ENCODE peak calls at places on chromosomes 4 and X, in five cellular contexts. One of them, this sample, is unnamed.

GRCh38 chr4:90357117-90357710 is 230.0 kb downstream of the CCSER1 start:
- DNase-seq in K562: peak; percentile 2
- DNase-seq in A549: peak; percentile 3
- DNase-seq in HepG2: peak; percentile 45
- DNase-seq in GM12878: no peak
- DNase-seq in this sample: peak; percentile 74

GRCh38 chr4:11603594-11604194 is 175.0 kb upstream of the HS3ST1 start:
- DNase-seq in K562: no peak
- DNase-seq in A549: no peak
- DNase-seq in HepG2: no peak
- DNase-seq in GM12878: no peak
- DNase-seq in this sample: peak; percentile 32

GRCh38 chrX:134631404-134632346 is 26.6 kb downstream of the PLAC1 start:
- DNase-seq in K562: no peak
- DNase-seq in A549: no peak
- DNase-seq in HepG2: no peak
- DNase-seq in GM12878: no peak
- DNase-seq in this sample: no peak

GRCh38 chr4:148248824-148249223 is 193.4 kb downstream of the NR3C2 start:
- DNase-seq in K562: no peak
- DNase-seq in A549: no peak
- DNase-seq in HepG2: no peak
- DNase-seq in GM12878: no peak
- DNase-seq in this sample: no peak

GRCh38 chr4:2220016-2220620 is 21.8 kb downstream of the HAUS3 start:
- DNase-seq in K562: peak; percentile 67
- DNase-seq in A549: peak; percentile 45
- DNase-seq in HepG2: peak; percentile 61
- DNase-seq in GM12878: peak; percentile 24
- DNase-seq in this sample: peak; percentile 91

GRCh38 chr4:123023647-123024046 is 101.2 kb upstream of the NUDT6 start:
- DNase-seq in K562: no peak
- DNase-seq in A549: no peak
- DNase-seq in HepG2: no peak
- DNase-seq in GM12878: no peak
- DNase-seq in this sample: no peak

GRCh38 chr4:105859233-105859632 is 36.0 kb upstream of the NPNT start:
- DNase-seq in K562: no peak
- DNase-seq in A549: peak; percentile 10
- DNase-seq in HepG2: peak; percentile 13
- DNase-seq in GM12878: peak; percentile 9
- DNase-seq in this sample: no peak

GRCh38 chrX:45619290-45619689 is 418.6 kb upstream of the DIPK2B start:
- DNase-seq in K562: no peak
- DNase-seq in A549: no peak
- DNase-seq in HepG2: no peak
- DNase-seq in GM12878: no peak
- DNase-seq in this sample: no peak

GRCh38 chr4:140071806-140072205 is 82.2 kb downstream of the MAML3 start:
- DNase-seq in K562: no peak
- DNase-seq in A549: no peak
- DNase-seq in HepG2: no peak
- DNase-seq in GM12878: peak; percentile 35
- DNase-seq in this sample: no peak

GRCh38 chr4:9949573-9949972 is 71.7 kb downstream of the SLC2A9 start:
- DNase-seq in K562: no peak
- DNase-seq in A549: no peak
- DNase-seq in HepG2: no peak
- DNase-seq in GM12878: no peak
- DNase-seq in this sample: peak; percentile 8

GRCh38 chr4:106583567-106583966 is 215.0 kb upstream of the GIMD1 start:
- DNase-seq in K562: no peak
- DNase-seq in A549: peak; percentile 31
- DNase-seq in HepG2: no peak
- DNase-seq in GM12878: no peak
- DNase-seq in this sample: peak; percentile 5

GRCh38 chrX:1462596-1463251 is 10.0 kb upstream of the ASMTL start:
- DNase-seq in K562: peak; percentile 30
- DNase-seq in A549: no peak
- DNase-seq in HepG2: no peak
- DNase-seq in GM12878: no peak
- DNase-seq in this sample: no peak

GRCh38 chr4:77819836-77820679 is 890 bp upstream of the CNOT6L start:
- DNase-seq in K562: peak; percentile 94
- DNase-seq in A549: peak; percentile 59
- DNase-seq in HepG2: peak; percentile 52
- DNase-seq in GM12878: peak; percentile 37
- DNase-seq in this sample: peak; percentile 95

GRCh38 chr4:1793940-1794808 is 1.1 kb downstream of the FGFR3 start:
- DNase-seq in K562: peak; percentile 46
- DNase-seq in A549: no peak
- DNase-seq in HepG2: no peak
- DNase-seq in GM12878: no peak
- DNase-seq in this sample: peak; percentile 57

GRCh38 chr4:186727977-186728519 is 4.4 kb upstream of the FAT1 start:
- DNase-seq in K562: no peak
- DNase-seq in A549: no peak
- DNase-seq in HepG2: peak; percentile 34
- DNase-seq in GM12878: no peak
- DNase-seq in this sample: peak; percentile 56

GRCh38 chrX:110317079-110317819 is 636 bp downstream of the AMMECR1 start:
- DNase-seq in K562: peak; percentile 36
- DNase-seq in A549: peak; percentile 28
- DNase-seq in HepG2: no peak
- DNase-seq in GM12878: no peak
- DNase-seq in this sample: peak; percentile 29

GRCh38 chr4:175412744-175413143 is 399.3 kb downstream of the GPM6A start:
- DNase-seq in K562: no peak
- DNase-seq in A549: no peak
- DNase-seq in HepG2: no peak
- DNase-seq in GM12878: no peak
- DNase-seq in this sample: no peak

GRCh38 chrX:24789047-24789446 is 95.3 kb downstream of the POLA1 start:
- DNase-seq in K562: no peak
- DNase-seq in A549: no peak
- DNase-seq in HepG2: no peak
- DNase-seq in GM12878: no peak
- DNase-seq in this sample: peak; percentile 17

GRCh38 chr4:105060628-105061027 is 86.0 kb upstream of the TET2 start:
- DNase-seq in K562: no peak
- DNase-seq in A549: no peak
- DNase-seq in HepG2: no peak
- DNase-seq in GM12878: peak; percentile 98
- DNase-seq in this sample: no peak

GRCh38 chr4:104795264-104795934 is 300.7 kb upstream of the CXXC4 start:
- DNase-seq in K562: no peak
- DNase-seq in A549: no peak
- DNase-seq in HepG2: no peak
- DNase-seq in GM12878: peak; percentile 56
- DNase-seq in this sample: no peak

GRCh38 chr4:185396724-185397402 is at the start of gene ANKRD37:
- DNase-seq in K562: no peak
- DNase-seq in A549: no peak
- DNase-seq in HepG2: peak; percentile 68
- DNase-seq in GM12878: no peak
- DNase-seq in this sample: peak; percentile 93

DNA sequence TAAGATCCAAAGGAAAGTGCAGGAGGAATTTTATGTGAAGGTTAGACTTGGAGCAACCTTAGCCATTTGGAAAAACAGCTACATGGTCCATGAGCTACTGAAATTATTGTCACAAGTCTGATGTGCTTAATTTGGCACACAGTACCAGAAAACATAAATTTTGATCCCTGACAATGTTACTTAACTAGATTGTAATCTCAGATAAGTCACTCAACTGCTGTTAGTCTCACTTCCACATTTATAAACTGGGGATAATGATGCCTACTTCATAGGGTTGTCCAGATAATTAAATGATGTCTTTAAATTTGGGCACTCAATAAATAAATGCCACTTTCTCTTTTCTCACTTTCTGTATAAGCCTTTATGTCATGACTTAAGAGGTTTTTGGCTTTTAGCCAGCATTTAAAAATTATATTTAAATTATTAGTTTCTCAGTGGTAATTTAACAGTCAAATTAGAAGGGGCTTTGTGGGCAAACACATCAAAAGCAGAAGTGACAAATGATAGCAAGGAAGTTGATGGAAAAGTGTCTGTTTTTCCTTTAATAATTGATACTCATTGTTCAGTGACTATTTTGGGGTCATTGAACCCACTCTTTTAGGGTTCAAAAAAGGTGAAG is 58.3 kb downstream of the PAQR3 start:
- DNase-seq in K562: no peak
- DNase-seq in A549: no peak
- DNase-seq in HepG2: no peak
- DNase-seq in GM12878: no peak
- DNase-seq in this sample: no peak
- TF ChIP-seq JUNB in K562: no peak
- TF ChIP-seq JUNB in A549: no peak
- TF ChIP-seq JUNB in HepG2: no peak
- TF ChIP-seq JUNB in GM12878: no peak
- TF ChIP-seq JUNB in this sample: no peak

GRCh38 chr4:7700665-7701064 is 239.0 kb downstream of the AFAP1 start:
- DNase-seq in K562: no peak
- DNase-seq in A549: no peak
- DNase-seq in HepG2: no peak
- DNase-seq in GM12878: no peak
- DNase-seq in this sample: no peak

GRCh38 chr4:7697821-7698220 is 241.8 kb downstream of the AFAP1 start:
- DNase-seq in K562: no peak
- DNase-seq in A549: no peak
- DNase-seq in HepG2: no peak
- DNase-seq in GM12878: no peak
- DNase-seq in this sample: no peak

GRCh38 chr4:7698586-7698985 is 241.1 kb downstream of the AFAP1 start:
- DNase-seq in K562: no peak
- DNase-seq in A549: no peak
- DNase-seq in HepG2: no peak
- DNase-seq in GM12878: no peak
- DNase-seq in this sample: peak; percentile 33

GRCh38 chr4:7699825-7700224 is 239.8 kb downstream of the AFAP1 start:
- DNase-seq in K562: no peak
- DNase-seq in A549: no peak
- DNase-seq in HepG2: no peak
- DNase-seq in GM12878: no peak
- DNase-seq in this sample: no peak

DNA sequence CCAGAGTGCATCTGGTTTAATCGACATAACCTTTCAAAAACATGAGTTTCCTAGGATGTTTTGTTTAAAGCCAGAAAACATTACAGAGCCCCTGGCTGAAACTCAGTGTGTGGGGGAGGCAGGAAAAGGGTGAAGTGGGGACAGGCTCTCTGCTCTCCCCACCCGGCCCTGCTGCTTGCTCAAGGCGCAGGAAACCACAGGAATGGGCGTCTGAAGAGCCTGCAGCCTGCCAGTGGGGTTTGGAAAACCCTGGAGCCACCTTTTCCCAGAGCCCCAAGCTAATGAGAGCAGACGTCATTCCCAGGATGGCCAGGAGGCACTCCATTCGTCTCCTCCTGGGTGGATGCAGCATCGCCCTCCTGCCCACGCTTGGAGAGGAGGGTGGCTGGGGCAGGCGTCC is 240.6 kb downstream of the AFAP1 start:
- DNase-seq in K562: no peak
- DNase-seq in A549: no peak
- DNase-seq in HepG2: no peak
- DNase-seq in GM12878: no peak
- DNase-seq in this sample: no peak
- TF ChIP-seq JUNB in K562: no peak
- TF ChIP-seq JUNB in A549: no peak
- TF ChIP-seq JUNB in HepG2: no peak
- TF ChIP-seq JUNB in GM12878: no peak
- TF ChIP-seq JUNB in this sample: no peak

GRCh38 chr4:168511780-168512467 is 15.1 kb downstream of the PALLD start:
- DNase-seq in K562: no peak
- DNase-seq in A549: no peak
- DNase-seq in HepG2: no peak
- DNase-seq in GM12878: no peak
- DNase-seq in this sample: peak; percentile 14

GRCh38 chr4:168509786-168510185 is 12.9 kb downstream of the PALLD start:
- DNase-seq in K562: no peak
- DNase-seq in A549: no peak
- DNase-seq in HepG2: no peak
- DNase-seq in GM12878: no peak
- DNase-seq in this sample: no peak

GRCh38 chr4:168516841-168517240 is 20.0 kb downstream of the PALLD start:
- DNase-seq in K562: no peak
- DNase-seq in A549: no peak
- DNase-seq in HepG2: no peak
- DNase-seq in GM12878: no peak
- DNase-seq in this sample: no peak

GRCh38 chr4:168515222-168516011 is 18.6 kb downstream of the PALLD start:
- DNase-seq in K562: no peak
- DNase-seq in A549: no peak
- DNase-seq in HepG2: no peak
- DNase-seq in GM12878: no peak
- DNase-seq in this sample: no peak

DNA sequence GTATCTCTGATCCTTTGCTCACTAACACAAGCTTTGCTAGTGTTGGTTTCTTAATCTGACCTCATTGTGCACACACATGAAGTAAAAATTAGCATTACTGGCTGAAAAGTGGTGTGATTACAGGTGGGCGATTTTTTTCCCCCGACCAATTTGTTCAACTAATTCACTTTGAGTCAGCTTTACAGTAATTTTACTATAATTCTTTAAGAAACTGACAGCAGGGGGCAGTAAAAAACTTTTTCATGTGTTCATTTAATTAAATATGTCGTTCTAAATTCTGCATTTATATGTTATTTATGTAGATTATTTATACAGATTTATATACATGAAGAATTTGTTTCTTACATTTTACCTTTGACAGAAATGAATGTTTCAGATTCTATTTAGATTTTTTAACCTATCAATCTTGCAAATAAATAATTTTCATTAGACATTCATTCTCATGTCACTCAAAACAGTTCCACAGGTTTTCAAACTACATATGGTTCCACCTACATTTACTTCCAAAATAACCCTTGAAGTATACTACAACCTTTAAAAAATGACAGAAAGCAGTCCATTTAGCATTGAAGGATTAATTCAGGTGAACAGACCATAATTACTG is 17.5 kb downstream of the PALLD start:
- DNase-seq in K562: no peak
- DNase-seq in A549: no peak
- DNase-seq in HepG2: peak; percentile 5
- DNase-seq in GM12878: no peak
- DNase-seq in this sample: peak; percentile 57
- TF ChIP-seq JUNB in K562: no peak
- TF ChIP-seq JUNB in A549: no peak
- TF ChIP-seq JUNB in HepG2: no peak
- TF ChIP-seq JUNB in GM12878: no peak
- TF ChIP-seq JUNB in this sample: no peak

DNA sequence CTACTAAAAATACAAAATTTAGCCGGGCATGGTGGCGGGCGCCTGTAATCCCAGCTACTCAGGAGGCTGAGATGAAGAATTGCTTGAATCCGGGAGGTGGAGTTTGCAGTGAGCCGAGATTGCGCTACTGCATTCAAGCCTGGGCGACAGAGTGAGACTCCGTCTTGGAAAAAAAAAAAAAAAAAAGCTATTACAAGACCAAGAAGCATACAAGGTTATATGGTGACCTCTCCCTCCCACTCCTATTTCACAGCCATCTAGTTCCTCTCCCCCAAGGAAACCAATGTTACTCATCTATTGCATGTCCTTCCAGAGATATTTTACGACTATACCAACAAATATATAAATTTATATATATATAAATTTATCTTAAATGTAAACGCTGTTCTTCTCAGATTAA is 3.3 kb downstream of the SLC9A7 start:
- DNase-seq in K562: no peak
- DNase-seq in A549: no peak
- DNase-seq in HepG2: no peak
- DNase-seq in GM12878: no peak
- DNase-seq in this sample: no peak
- TF ChIP-seq JUNB in K562: no peak
- TF ChIP-seq JUNB in A549: no peak
- TF ChIP-seq JUNB in HepG2: no peak
- TF ChIP-seq JUNB in GM12878: no peak
- TF ChIP-seq JUNB in this sample: no peak